ENCODE peak calls at places on chromosomes 13 and 19, in six cellular contexts. C is spleen, W is heart left ventricle, Q is stomach, D is IMR-90, K is ascending aorta. Y is an unnamed sample.

GRCh38 chr13:21675095-21676007 is 4.5 kb downstream of the FGF9 start:
- DNase-seq in C (peak; percentile 81), W (peak; percentile 60), Q (peak; percentile 40), D (no peak), K (no peak), Y (peak; percentile 87)

GRCh38 chr19:16301999-16302694 is 22.5 kb upstream of the KLF2 start:
- DNase-seq in C (no peak), W (no peak), Q (peak; percentile 70), D (peak; percentile 54), K (no peak), Y (no peak)

GRCh38 chr19:57559008-57559403 is 657 bp downstream of the ZNF550 start:
- DNase-seq in C (peak; percentile 72), W (peak; percentile 42), Q (no peak), D (no peak), K (no peak), Y (peak; percentile 64)

GRCh38 chr19:325173-325936 is 19.2 kb downstream of the MIER2 start:
- DNase-seq in C (no peak), W (no peak), Q (no peak), D (no peak), K (no peak), Y (peak; percentile 58)

GRCh38 chr19:56987184-56987583 is 132.6 kb upstream of the USP29 start:
- DNase-seq in C (no peak), W (no peak), Q (no peak), D (no peak), K (no peak), Y (no peak)

GRCh38 chr13:29767006-29767405 is 83.4 kb downstream of the UBL3 start:
- DNase-seq in C (no peak), W (no peak), Q (no peak), D (peak; percentile 48), K (no peak), Y (no peak)

GRCh38 chr19:43936219-43936618 is 1.1 kb upstream of the ZNF45 start:
- DNase-seq in C (no peak), W (no peak), Q (no peak), D (no peak), K (no peak), Y (no peak)

GRCh38 chr13:87821512-87821911 is 150.3 kb downstream of the SLITRK5 start:
- DNase-seq in C (no peak), W (no peak), Q (no peak), D (no peak), K (no peak), Y (no peak)

GRCh38 chr19:1064661-1065605 is 2.0 kb upstream of the ARHGAP45 start:
- DNase-seq in C (peak; percentile 94), W (peak; percentile 72), Q (peak; percentile 81), D (peak; percentile 68), K (peak; percentile 81), Y (peak; percentile 90)

GRCh38 chr13:98796798-98797197 is 44.3 kb upstream of the SLC15A1 start:
- DNase-seq in C (no peak), W (no peak), Q (no peak), D (no peak), K (no peak), Y (no peak)

GRCh38 chr19:32241957-32242710 is 103.3 kb upstream of the ZNF507 start:
- DNase-seq in C (no peak), W (no peak), Q (no peak), D (no peak), K (no peak), Y (no peak)

GRCh38 chr19:34793562-34793961 is 20.5 kb upstream of the ZNF599 start:
- DNase-seq in C (no peak), W (no peak), Q (no peak), D (no peak), K (no peak), Y (no peak)

GRCh38 chr13:43846496-43846895 is 33.0 kb downstream of the CCDC122 start:
- DNase-seq in C (no peak), W (no peak), Q (no peak), D (peak; percentile 72), K (no peak), Y (no peak)

GRCh38 chr13:32752997-32753606 is 166.8 kb downstream of the PDS5B start:
- DNase-seq in C (no peak), W (no peak), Q (no peak), D (no peak), K (no peak), Y (no peak)

GRCh38 chr13:33799950-33800592 is 17.9 kb upstream of the RFC3 start:
- DNase-seq in C (no peak), W (no peak), Q (no peak), D (peak; percentile 46), K (no peak), Y (no peak)

GRCh38 chr13:43676320-43676719 is 110.5 kb downstream of the ENOX1 start:
- DNase-seq in C (no peak), W (no peak), Q (no peak), D (no peak), K (no peak), Y (no peak)

GRCh38 chr19:50315773-50316448 is 13.3 kb downstream of the KCNC3 start:
- DNase-seq in C (no peak), W (no peak), Q (no peak), D (no peak), K (no peak), Y (no peak)

GRCh38 chr19:16001481-16002312 is 52.9 kb downstream of the OR10H4 start:
- DNase-seq in C (no peak), W (no peak), Q (no peak), D (peak; percentile 77), K (peak; percentile 64), Y (no peak)

GRCh38 chr19:49685845-49686332 is 3.5 kb upstream of the ADM5 start:
- DNase-seq in C (peak; percentile 84), W (no peak), Q (no peak), D (no peak), K (no peak), Y (no peak)

GRCh38 chr13:44523176-44524017 is 52.7 kb downstream of the TSC22D1 start:
- DNase-seq in C (no peak), W (no peak), Q (no peak), D (peak; percentile 79), K (no peak), Y (no peak)

GRCh38 chr19:53906211-53907192 is 2.6 kb upstream of the CACNG7 start:
- DNase-seq in C (peak; percentile 89), W (peak; percentile 37), Q (peak; percentile 44), D (no peak), K (no peak), Y (peak; percentile 75)

DNA sequence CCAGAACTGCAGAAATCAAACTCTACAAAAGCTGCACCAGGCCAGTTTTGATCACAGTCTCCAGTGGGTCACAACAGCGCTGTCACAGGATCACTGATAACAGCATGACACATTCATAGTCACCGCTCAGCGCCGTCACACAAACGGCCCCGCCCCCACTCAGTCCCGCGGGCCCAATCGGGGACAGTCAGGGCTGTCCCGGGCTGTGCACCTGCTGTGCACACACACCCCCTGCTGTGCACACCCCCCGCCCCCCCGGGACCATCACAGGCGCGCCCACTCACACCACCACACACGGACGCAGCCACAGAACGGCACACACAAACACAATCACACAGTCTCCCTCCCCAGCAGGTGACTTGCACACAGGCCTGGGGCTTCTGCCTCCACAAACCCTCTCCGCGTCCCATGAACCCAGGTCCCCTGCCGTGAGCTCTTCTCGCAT is 435 bp upstream of the ZNF382 start:
- DNase-seq in C (peak; percentile 93), W (peak; percentile 75), Q (peak; percentile 44), D (peak; percentile 40), K (peak; percentile 75), Y (peak; percentile 83)
- H3K4me3 ChIP-seq in C (peak overlapping the region; percentile 74), W (peak overlapping the region; percentile 85), Q (peak overlapping the region; percentile 74), D (peak overlapping the region; percentile 96), K (peak overlapping the region; percentile 60), Y (peak overlapping the region; percentile 93)

GRCh38 chr19:45403781-45404556 is 900 bp downstream of the PPP1R13L start:
- DNase-seq in C (peak; percentile 87), W (peak; percentile 81), Q (peak; percentile 73), D (no peak), K (peak; percentile 85), Y (no peak)
- H3K27ac ChIP-seq in C (peak overlapping the region; percentile 90), W (peak overlapping the region; percentile 90), Q (peak overlapping the region; percentile 89), D (no peak overlapping the region), K (peak overlapping the region; percentile 97), Y (no peak overlapping the region)

GRCh38 chr19:38664503-38665211 is 17.2 kb downstream of the ACTN4 start:
- DNase-seq in C (peak; percentile 79), W (peak; percentile 60), Q (no peak), D (no peak), K (no peak), Y (peak; percentile 62)

GRCh38 chr19:38662508-38663155 is 15.2 kb downstream of the ACTN4 start:
- DNase-seq in C (no peak), W (no peak), Q (no peak), D (no peak), K (no peak), Y (no peak)

GRCh38 chr19:38663957-38664502 is 16.6 kb downstream of the ACTN4 start:
- DNase-seq in C (peak; percentile 76), W (peak; percentile 81), Q (no peak), D (no peak), K (peak; percentile 85), Y (peak; percentile 86)

GRCh38 chr19:38661996-38662395 is 14.5 kb downstream of the ACTN4 start:
- DNase-seq in C (no peak), W (no peak), Q (peak; percentile 69), D (no peak), K (no peak), Y (no peak)

DNA sequence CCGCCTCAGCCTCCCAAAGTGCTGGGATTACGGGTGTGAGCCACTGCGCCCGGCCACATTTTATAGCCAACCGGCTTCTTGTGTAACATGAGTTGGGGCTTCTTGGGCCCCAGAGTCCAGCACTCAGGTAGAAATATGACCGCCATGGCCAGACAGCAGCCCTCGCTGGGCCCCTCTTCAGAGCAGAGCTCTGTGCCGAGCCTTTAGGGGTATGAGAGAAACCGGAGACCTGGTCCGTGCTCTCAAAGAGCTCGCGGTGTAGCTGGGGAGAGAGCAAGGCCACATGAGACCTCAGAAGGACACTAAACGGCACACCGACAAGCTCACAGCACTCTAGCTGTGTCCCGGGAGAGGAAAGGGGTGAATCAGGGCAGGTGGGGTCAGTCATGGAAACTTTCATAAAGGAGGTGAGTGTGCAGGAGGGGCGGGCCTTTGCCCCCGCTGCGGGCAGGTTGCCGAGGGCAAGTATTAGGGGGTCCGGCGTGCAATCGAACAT is 15.8 kb downstream of the ACTN4 start:
- DNase-seq in C (peak; percentile 68), W (no peak), Q (no peak), D (no peak), K (no peak), Y (peak; percentile 68)
- TF ChIP-seq CTCF in C (no peak), W (no peak), Q (no peak), D (no peak), K (no peak), Y (no peak)

GRCh38 chr13:80399340-80400163 is 58.6 kb upstream of the SPRY2 start:
- DNase-seq in C (no peak), W (no peak), Q (peak; percentile 76), D (no peak), K (no peak), Y (no peak)

GRCh38 chr13:80400834-80401450 is 60.0 kb upstream of the SPRY2 start:
- DNase-seq in C (no peak), W (no peak), Q (no peak), D (no peak), K (no peak), Y (no peak)

DNA sequence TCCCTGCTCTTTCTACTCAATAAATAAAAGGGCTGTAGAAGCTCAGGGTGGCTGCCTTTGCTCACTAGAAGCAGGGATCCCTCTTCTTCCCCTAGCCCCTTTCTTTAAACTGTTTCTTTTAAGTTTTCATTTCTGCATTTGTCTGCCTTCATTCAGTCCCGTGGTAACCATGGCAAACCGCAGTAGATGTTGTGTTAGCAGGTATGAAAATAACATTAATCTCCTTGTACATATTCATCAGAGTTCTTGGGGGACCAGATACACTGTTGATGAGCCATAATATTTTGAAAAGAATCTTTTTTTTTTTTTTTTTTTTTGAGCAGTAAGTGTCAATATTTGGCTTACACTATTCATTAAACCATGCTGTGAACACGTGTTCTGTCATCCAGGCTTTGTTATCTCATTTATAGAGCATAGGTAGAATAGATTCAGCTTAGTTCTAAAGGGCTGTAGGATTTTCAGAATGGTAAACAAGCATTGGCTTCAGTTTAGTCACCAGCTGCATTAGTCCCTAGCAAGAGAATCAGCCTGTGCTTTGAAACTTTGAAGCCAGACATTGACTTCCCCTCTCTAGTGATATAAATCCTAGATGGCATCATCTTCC is 59.3 kb upstream of the SPRY2 start:
- DNase-seq in C (no peak), W (no peak), Q (no peak), D (no peak), K (no peak), Y (no peak)
- H3K4me3 ChIP-seq in C (no peak overlapping the region), W (no peak overlapping the region), Q (no peak overlapping the region), D (no peak overlapping the region), K (no peak overlapping the region), Y (no peak overlapping the region)